ENCODE peak calls at places on chromosome 15, in seven cellular contexts. One of them, this sample, is unnamed.

GRCh38 chr15:82950295-82950694 is 2.2 kb downstream of the HOMER2 start:
- DNase-seq in A549: no peak
- DNase-seq in HTR-8/SVneo: no peak
- DNase-seq in NCI-H1694 treated with DMSO at 0.1 percent for 48 hours: no peak
- DNase-seq in HEK293T: no peak
- DNase-seq in EL: no peak
- DNase-seq in nucleus accumbens: no peak
- DNase-seq in this sample: no peak

GRCh38 chr15:52217186-52217585 is 26.0 kb upstream of the GNB5 start:
- DNase-seq in HEK293T: peak
- DNase-seq in EL: no peak
- DNase-seq in nucleus accumbens: no peak
- DNase-seq in A549: peak
- DNase-seq in NCI-H1694 treated with DMSO at 0.1 percent for 48 hours: no peak
- DNase-seq in HTR-8/SVneo: no peak
- DNase-seq in this sample: no peak

GRCh38 chr15:33278816-33279612 is 31.8 kb upstream of the RYR3 start:
- DNase-seq in HEK293T: peak
- DNase-seq in nucleus accumbens: no peak
- DNase-seq in A549: peak
- DNase-seq in NCI-H1694 treated with DMSO at 0.1 percent for 48 hours: no peak
- DNase-seq in HTR-8/SVneo: peak
- DNase-seq in EL: peak
- DNase-seq in this sample: no peak

GRCh38 chr15:70206668-70207067 is 109.0 kb upstream of the TLE3 start:
- DNase-seq in NCI-H1694 treated with DMSO at 0.1 percent for 48 hours: no peak
- DNase-seq in nucleus accumbens: no peak
- DNase-seq in HTR-8/SVneo: no peak
- DNase-seq in HEK293T: no peak
- DNase-seq in A549: no peak
- DNase-seq in EL: no peak
- DNase-seq in this sample: no peak

GRCh38 chr15:33395376-33395775 is 84.6 kb downstream of the RYR3 start:
- DNase-seq in HTR-8/SVneo: no peak
- DNase-seq in EL: no peak
- DNase-seq in NCI-H1694 treated with DMSO at 0.1 percent for 48 hours: no peak
- DNase-seq in HEK293T: no peak
- DNase-seq in nucleus accumbens: no peak
- DNase-seq in A549: no peak
- DNase-seq in this sample: no peak

GRCh38 chr15:70859998-70860397 is 6.0 kb upstream of the LARP6 start:
- DNase-seq in HEK293T: no peak
- DNase-seq in A549: no peak
- DNase-seq in NCI-H1694 treated with DMSO at 0.1 percent for 48 hours: no peak
- DNase-seq in EL: no peak
- DNase-seq in nucleus accumbens: no peak
- DNase-seq in HTR-8/SVneo: no peak
- DNase-seq in this sample: no peak

GRCh38 chr15:70291295-70291694 is 193.6 kb upstream of the TLE3 start:
- DNase-seq in HEK293T: no peak
- DNase-seq in NCI-H1694 treated with DMSO at 0.1 percent for 48 hours: no peak
- DNase-seq in HTR-8/SVneo: no peak
- DNase-seq in nucleus accumbens: no peak
- DNase-seq in A549: no peak
- DNase-seq in EL: no peak
- DNase-seq in this sample: no peak

GRCh38 chr15:39095218-39095879 is 485.5 kb upstream of the THBS1 start:
- DNase-seq in HTR-8/SVneo: no peak
- DNase-seq in A549: no peak
- DNase-seq in nucleus accumbens: no peak
- DNase-seq in HEK293T: no peak
- DNase-seq in EL: no peak
- DNase-seq in NCI-H1694 treated with DMSO at 0.1 percent for 48 hours: no peak
- DNase-seq in this sample: no peak

GRCh38 chr15:28114721-28115622 is 15.9 kb upstream of the OCA2 start:
- DNase-seq in nucleus accumbens: no peak
- DNase-seq in A549: no peak
- DNase-seq in EL: no peak
- DNase-seq in HTR-8/SVneo: no peak
- DNase-seq in NCI-H1694 treated with DMSO at 0.1 percent for 48 hours: no peak
- DNase-seq in HEK293T: no peak
- DNase-seq in this sample: no peak

GRCh38 chr15:95304116-95304873 is 1026.2 kb upstream of the NR2F2 start:
- DNase-seq in NCI-H1694 treated with DMSO at 0.1 percent for 48 hours: no peak
- DNase-seq in HEK293T: no peak
- DNase-seq in EL: peak
- DNase-seq in A549: no peak
- DNase-seq in HTR-8/SVneo: no peak
- DNase-seq in nucleus accumbens: no peak
- DNase-seq in this sample: no peak

GRCh38 chr15:79041598-79042175 is 48.9 kb downstream of the RASGRF1 start:
- DNase-seq in nucleus accumbens: no peak
- DNase-seq in A549: no peak
- DNase-seq in EL: no peak
- DNase-seq in HTR-8/SVneo: no peak
- DNase-seq in NCI-H1694 treated with DMSO at 0.1 percent for 48 hours: peak
- DNase-seq in HEK293T: no peak
- DNase-seq in this sample: no peak

GRCh38 chr15:52261498-52262242 is 33.9 kb downstream of the MYO5C start:
- DNase-seq in NCI-H1694 treated with DMSO at 0.1 percent for 48 hours: no peak
- DNase-seq in EL: peak
- DNase-seq in HEK293T: peak
- DNase-seq in HTR-8/SVneo: peak
- DNase-seq in nucleus accumbens: peak
- DNase-seq in A549: peak
- DNase-seq in this sample: no peak

GRCh38 chr15:95202569-95203349 is 971.4 kb downstream of the MCTP2 start:
- DNase-seq in EL: peak
- DNase-seq in A549: no peak
- DNase-seq in HEK293T: no peak
- DNase-seq in nucleus accumbens: no peak
- DNase-seq in HTR-8/SVneo: no peak
- DNase-seq in NCI-H1694 treated with DMSO at 0.1 percent for 48 hours: no peak
- DNase-seq in this sample: no peak

GRCh38 chr15:31260646-31261265 is 65.9 kb upstream of the KLF13 start:
- DNase-seq in HEK293T: no peak
- DNase-seq in NCI-H1694 treated with DMSO at 0.1 percent for 48 hours: no peak
- DNase-seq in HTR-8/SVneo: no peak
- DNase-seq in nucleus accumbens: no peak
- DNase-seq in EL: no peak
- DNase-seq in A549: no peak
- DNase-seq in this sample: no peak

GRCh38 chr15:80498652-80499051 is 94.5 kb downstream of the ARNT2 start:
- DNase-seq in A549: no peak
- DNase-seq in EL: no peak
- DNase-seq in HTR-8/SVneo: no peak
- DNase-seq in nucleus accumbens: no peak
- DNase-seq in NCI-H1694 treated with DMSO at 0.1 percent for 48 hours: no peak
- DNase-seq in HEK293T: no peak
- DNase-seq in this sample: no peak

GRCh38 chr15:100284191-100284590 is 57.6 kb downstream of the ADAMTS17 start:
- DNase-seq in HEK293T: no peak
- DNase-seq in EL: no peak
- DNase-seq in NCI-H1694 treated with DMSO at 0.1 percent for 48 hours: no peak
- DNase-seq in HTR-8/SVneo: no peak
- DNase-seq in nucleus accumbens: no peak
- DNase-seq in A549: no peak
- DNase-seq in this sample: no peak

GRCh38 chr15:83977992-83978391 is 257.6 kb upstream of the GOLGA6L4 start:
- DNase-seq in NCI-H1694 treated with DMSO at 0.1 percent for 48 hours: no peak
- DNase-seq in nucleus accumbens: no peak
- DNase-seq in HTR-8/SVneo: no peak
- DNase-seq in EL: no peak
- DNase-seq in HEK293T: no peak
- DNase-seq in A549: no peak
- DNase-seq in this sample: no peak

GRCh38 chr15:26001201-26001600 is 138.1 kb upstream of the ATP10A start:
- DNase-seq in EL: no peak
- DNase-seq in NCI-H1694 treated with DMSO at 0.1 percent for 48 hours: no peak
- DNase-seq in nucleus accumbens: no peak
- DNase-seq in A549: no peak
- DNase-seq in HTR-8/SVneo: no peak
- DNase-seq in HEK293T: no peak
- DNase-seq in this sample: no peak

GRCh38 chr15:67652586-67652985 is 110.1 kb downstream of the MAP2K5 start:
- DNase-seq in NCI-H1694 treated with DMSO at 0.1 percent for 48 hours: no peak
- DNase-seq in EL: no peak
- DNase-seq in HTR-8/SVneo: no peak
- DNase-seq in nucleus accumbens: no peak
- DNase-seq in A549: no peak
- DNase-seq in HEK293T: no peak
- DNase-seq in this sample: no peak

GRCh38 chr15:28116521-28117488 is 17.7 kb upstream of the OCA2 start:
- DNase-seq in NCI-H1694 treated with DMSO at 0.1 percent for 48 hours: no peak
- DNase-seq in HTR-8/SVneo: no peak
- DNase-seq in HEK293T: no peak
- DNase-seq in nucleus accumbens: no peak
- DNase-seq in A549: no peak
- DNase-seq in EL: no peak
- DNase-seq in this sample: no peak

GRCh38 chr15:70002897-70003296 is 94.8 kb downstream of the TLE3 start:
- DNase-seq in HEK293T: no peak
- DNase-seq in NCI-H1694 treated with DMSO at 0.1 percent for 48 hours: no peak
- DNase-seq in A549: no peak
- DNase-seq in EL: no peak
- DNase-seq in nucleus accumbens: no peak
- DNase-seq in HTR-8/SVneo: no peak
- DNase-seq in this sample: no peak

GRCh38 chr15:83283813-83284562 is 476 bp downstream of the BNC1 start:
- DNase-seq in HEK293T: peak
- DNase-seq in nucleus accumbens: no peak
- DNase-seq in A549: no peak
- DNase-seq in NCI-H1694 treated with DMSO at 0.1 percent for 48 hours: no peak
- DNase-seq in HTR-8/SVneo: no peak
- DNase-seq in EL: peak
- DNase-seq in this sample: no peak

GRCh38 chr15:26365077-26365476 is 407.8 kb downstream of the GABRB3 start:
- DNase-seq in EL: no peak
- DNase-seq in HEK293T: no peak
- DNase-seq in nucleus accumbens: no peak
- DNase-seq in NCI-H1694 treated with DMSO at 0.1 percent for 48 hours: no peak
- DNase-seq in A549: no peak
- DNase-seq in HTR-8/SVneo: no peak
- DNase-seq in this sample: no peak

GRCh38 chr15:94446441-94446840 is 215.1 kb downstream of the MCTP2 start:
- DNase-seq in EL: no peak
- DNase-seq in HEK293T: no peak
- DNase-seq in A549: no peak
- DNase-seq in HTR-8/SVneo: no peak
- DNase-seq in NCI-H1694 treated with DMSO at 0.1 percent for 48 hours: no peak
- DNase-seq in nucleus accumbens: no peak
- DNase-seq in this sample: no peak

This sample was measured in occipital lobe.